ENCODE peak calls at places on chromosome 2, in five cellular contexts. Z is DMS153, O is HFF-Myc, Y is NCI-H146, J is fibroblast of mammary gland. U is an unnamed sample.

GRCh38 chr2:220748875-220749479 is 823.1 kb downstream of the EPHA4 start:
- DNase-seq in Z (no peak), O (no peak), Y (no peak), J (no peak), U (no peak)

GRCh38 chr2:42639340-42640077 is 71.1 kb downstream of the MTA3 start:
- DNase-seq in Z (no peak), O (no peak), Y (no peak), J (no peak), U (no peak)

GRCh38 chr2:98487806-98488189 is 43.1 kb downstream of the INPP4A start:
- DNase-seq in Z (peak), O (no peak), Y (peak), J (peak), U (no peak)

GRCh38 chr2:50556934-50557575 is 474.9 kb downstream of the NRXN1 start:
- DNase-seq in Z (no peak), O (no peak), Y (no peak), J (peak), U (no peak)

GRCh38 chr2:179376881-179377280 is 112.2 kb upstream of the SESTD1 start:
- DNase-seq in Z (no peak), O (no peak), Y (no peak), J (peak), U (no peak)

GRCh38 chr2:239411117-239411516 is 10.3 kb upstream of the HDAC4 start:
- DNase-seq in Z (no peak), O (no peak), Y (no peak), J (no peak), U (no peak)

GRCh38 chr2:71889991-71890684 is 257.5 kb downstream of the CYP26B1 start:
- DNase-seq in Z (no peak), O (peak), Y (no peak), J (peak), U (peak)

GRCh38 chr2:239184968-239185903 is 215.6 kb downstream of the HDAC4 start:
- DNase-seq in Z (no peak), O (no peak), Y (no peak), J (no peak), U (no peak)

GRCh38 chr2:60867848-60868247 is 13.5 kb upstream of the REL start:
- DNase-seq in Z (no peak), O (no peak), Y (no peak), J (no peak), U (no peak)

GRCh38 chr2:62178741-62179271 is 17.1 kb upstream of the B3GNT2 start:
- DNase-seq in Z (no peak), O (no peak), Y (peak), J (peak), U (no peak)

GRCh38 chr2:54041135-54041534 is 70.3 kb upstream of the PSME4 start:
- DNase-seq in Z (no peak), O (no peak), Y (no peak), J (peak), U (no peak)

GRCh38 chr2:236863729-236864126 is 222.0 kb upstream of the COPS8 start:
- DNase-seq in Z (no peak), O (no peak), Y (no peak), J (no peak), U (no peak)

GRCh38 chr2:102803897-102804217 is 42.0 kb downstream of the TMEM182 start:
- DNase-seq in Z (no peak), O (no peak), Y (no peak), J (no peak), U (no peak)

GRCh38 chr2:70085711-70086277 is 1.5 kb upstream of the PCBP1 start:
- DNase-seq in Z (no peak), O (no peak), Y (peak), J (no peak), U (no peak)

GRCh38 chr2:191006997-191007604 is 6.9 kb downstream of the STAT1 start:
- DNase-seq in Z (no peak), O (no peak), Y (no peak), J (no peak), U (no peak)

GRCh38 chr2:78707776-78708386 is 317.6 kb upstream of the REG3G start:
- DNase-seq in Z (no peak), O (no peak), Y (no peak), J (no peak), U (no peak)

GRCh38 chr2:179861777-179862117 is 335 bp upstream of the ZNF385B start:
- DNase-seq in Z (no peak), O (no peak), Y (peak), J (peak), U (no peak)

GRCh38 chr2:12759248-12759647 is 42.5 kb downstream of the TRIB2 start:
- DNase-seq in Z (no peak), O (peak), Y (no peak), J (peak), U (peak)

GRCh38 chr2:226772389-226773179 is 27.0 kb downstream of the IRS1 start:
- DNase-seq in Z (no peak), O (no peak), Y (no peak), J (no peak), U (no peak)

GRCh38 chr2:195622966-195623365 is 34.1 kb upstream of the SLC39A10 start:
- DNase-seq in Z (no peak), O (no peak), Y (no peak), J (no peak), U (no peak)

GRCh38 chr2:234044157-234044556 is 6.3 kb upstream of the SPP2 start:
- DNase-seq in Z (no peak), O (peak), Y (no peak), J (peak), U (peak)

GRCh38 chr2:178865537-178865936 is 58.3 kb upstream of the TTN start:
- DNase-seq in Z (no peak), O (no peak), Y (no peak), J (peak), U (no peak)

GRCh38 chr2:120432293-120432975 is 86.5 kb downstream of the INHBB start:
- DNase-seq in Z (no peak), O (no peak), Y (no peak), J (no peak), U (no peak)

GRCh38 chr2:168336786-168337388 is 89.5 kb upstream of the STK39 start:
- DNase-seq in Z (peak), O (no peak), Y (peak), J (no peak), U (no peak)

GRCh38 chr2:219251656-219252055 is 1.4 kb upstream of the TUBA4B start:
- DNase-seq in Z (no peak), O (no peak), Y (no peak), J (no peak), U (no peak)

GRCh38 chr2:85385746-85386145 is 24.4 kb downstream of the CAPG start:
- DNase-seq in Z (no peak), O (no peak), Y (no peak), J (no peak), U (no peak)